ENCODE peak calls at places on chromosomes 16 and 17, in five cellular contexts. One of them, this sample, is unnamed.

GRCh38 chr17:82153295-82153691 is 55.3 kb upstream of the FASN start:
- DNase-seq in H1: no peak
- DNase-seq in IMR-90: no peak
- DNase-seq in H9: no peak
- DNase-seq in neuronal stem cell: no peak
- DNase-seq in this sample: peak

GRCh38 chr16:566475-567361 is at the start of gene NHLRC4:
- DNase-seq in IMR-90: peak
- DNase-seq in neuronal stem cell: no peak
- DNase-seq in H9: peak
- DNase-seq in H1: no peak
- DNase-seq in this sample: peak

GRCh38 chr16:1183235-1183907 is 30.5 kb downstream of the CACNA1H start:
- DNase-seq in H9: no peak
- DNase-seq in neuronal stem cell: no peak
- DNase-seq in H1: no peak
- DNase-seq in IMR-90: peak
- DNase-seq in this sample: no peak

GRCh38 chr17:78781339-78782304 is at the start of gene CYTH1:
- DNase-seq in H9: peak
- DNase-seq in H1: no peak
- DNase-seq in neuronal stem cell: peak
- DNase-seq in IMR-90: no peak
- DNase-seq in this sample: peak

GRCh38 chr17:17633310-17633709 is 41.8 kb upstream of the PEMT start:
- DNase-seq in H9: no peak
- DNase-seq in H1: no peak
- DNase-seq in neuronal stem cell: no peak
- DNase-seq in IMR-90: no peak
- DNase-seq in this sample: no peak

GRCh38 chr17:76726766-76727718 is at the start of gene METTL23:
- DNase-seq in IMR-90: peak
- DNase-seq in neuronal stem cell: peak
- DNase-seq in H1: no peak
- DNase-seq in H9: peak
- DNase-seq in this sample: peak

GRCh38 chr16:57268804-57269800 is 15.4 kb downstream of the PLLP start:
- DNase-seq in H9: no peak
- DNase-seq in H1: no peak
- DNase-seq in neuronal stem cell: no peak
- DNase-seq in IMR-90: peak
- DNase-seq in this sample: peak

GRCh38 chr16:57276596-57276995 is 7.9 kb downstream of the PLLP start:
- DNase-seq in neuronal stem cell: no peak
- DNase-seq in IMR-90: no peak
- DNase-seq in H9: no peak
- DNase-seq in H1: no peak
- DNase-seq in this sample: no peak

GRCh38 chr17:56434610-56435009 is 158.9 kb upstream of the NOG start:
- DNase-seq in H9: no peak
- DNase-seq in IMR-90: no peak
- DNase-seq in neuronal stem cell: no peak
- DNase-seq in H1: no peak
- DNase-seq in this sample: peak

GRCh38 chr16:77410449-77410848 is 24.4 kb downstream of the ADAMTS18 start:
- DNase-seq in H9: no peak
- DNase-seq in IMR-90: no peak
- DNase-seq in neuronal stem cell: no peak
- DNase-seq in H1: no peak
- DNase-seq in this sample: no peak

GRCh38 chr16:89909777-89910716 is 8.6 kb upstream of the MC1R start:
- DNase-seq in H9: peak
- DNase-seq in IMR-90: peak
- DNase-seq in neuronal stem cell: peak
- DNase-seq in H1: no peak
- DNase-seq in this sample: peak

GRCh38 chr16:22358000-22358399 is 16.4 kb downstream of the CDR2 start:
- DNase-seq in IMR-90: no peak
- DNase-seq in H1: no peak
- DNase-seq in H9: no peak
- DNase-seq in neuronal stem cell: no peak
- DNase-seq in this sample: no peak

GRCh38 chr17:78524870-78525510 is 52.2 kb downstream of the DNAH17 start:
- DNase-seq in H1: no peak
- DNase-seq in neuronal stem cell: no peak
- DNase-seq in IMR-90: no peak
- DNase-seq in H9: no peak
- DNase-seq in this sample: no peak

GRCh38 chr17:73782641-73783381 is 138.6 kb upstream of the SDK2 start:
- DNase-seq in H9: peak
- DNase-seq in H1: no peak
- DNase-seq in neuronal stem cell: no peak
- DNase-seq in IMR-90: no peak
- DNase-seq in this sample: peak

GRCh38 chr17:50072130-50072529 is 16.2 kb downstream of the ITGA3 start:
- DNase-seq in H1: no peak
- DNase-seq in IMR-90: no peak
- DNase-seq in neuronal stem cell: no peak
- DNase-seq in H9: no peak
- DNase-seq in this sample: no peak

GRCh38 chr16:68065716-68066305 is 19.4 kb upstream of the NFATC3 start:
- DNase-seq in H9: no peak
- DNase-seq in H1: no peak
- DNase-seq in neuronal stem cell: no peak
- DNase-seq in IMR-90: peak
- DNase-seq in this sample: peak

GRCh38 chr17:66817750-66818149 is 17.2 kb upstream of the CACNG5 start:
- DNase-seq in IMR-90: no peak
- DNase-seq in neuronal stem cell: no peak
- DNase-seq in H9: no peak
- DNase-seq in H1: no peak
- DNase-seq in this sample: no peak

GRCh38 chr17:43454888-43455287 is 28.9 kb upstream of the DHX8 start:
- DNase-seq in H9: no peak
- DNase-seq in H1: no peak
- DNase-seq in IMR-90: no peak
- DNase-seq in neuronal stem cell: no peak
- DNase-seq in this sample: no peak

GRCh38 chr16:709651-710499 is 4.3 kb upstream of the FBXL16 start:
- DNase-seq in H1: no peak
- DNase-seq in neuronal stem cell: peak
- DNase-seq in H9: peak
- DNase-seq in IMR-90: peak
- DNase-seq in this sample: peak

GRCh38 chr16:86306046-86306644 is 204.2 kb upstream of the FOXF1 start:
- DNase-seq in H1: no peak
- DNase-seq in neuronal stem cell: no peak
- DNase-seq in IMR-90: peak
- DNase-seq in H9: no peak
- DNase-seq in this sample: no peak

GRCh38 chr17:43789482-43789881 is 9.2 kb downstream of the CFAP97D1 start:
- DNase-seq in H1: no peak
- DNase-seq in neuronal stem cell: no peak
- DNase-seq in IMR-90: no peak
- DNase-seq in H9: no peak
- DNase-seq in this sample: no peak

GRCh38 chr17:82933911-82934310 is 94.1 kb upstream of the ZNF750 start:
- DNase-seq in neuronal stem cell: no peak
- DNase-seq in H9: no peak
- DNase-seq in IMR-90: no peak
- DNase-seq in H1: no peak
- DNase-seq in this sample: no peak

GRCh38 chr17:82128287-82128686 is 30.3 kb upstream of the FASN start:
- DNase-seq in neuronal stem cell: no peak
- DNase-seq in H9: no peak
- DNase-seq in IMR-90: no peak
- DNase-seq in H1: no peak
- DNase-seq in this sample: no peak

GRCh38 chr17:79182176-79183160 is 107.8 kb downstream of the ENGASE start:
- DNase-seq in neuronal stem cell: no peak
- DNase-seq in H1: no peak
- DNase-seq in H9: no peak
- DNase-seq in IMR-90: no peak
- DNase-seq in this sample: no peak

GRCh38 chr16:14069818-14070217 is 1.3 kb upstream of the MRTFB start:
- DNase-seq in H1: no peak
- DNase-seq in H9: no peak
- DNase-seq in IMR-90: no peak
- DNase-seq in neuronal stem cell: no peak
- DNase-seq in this sample: no peak

DNA sequence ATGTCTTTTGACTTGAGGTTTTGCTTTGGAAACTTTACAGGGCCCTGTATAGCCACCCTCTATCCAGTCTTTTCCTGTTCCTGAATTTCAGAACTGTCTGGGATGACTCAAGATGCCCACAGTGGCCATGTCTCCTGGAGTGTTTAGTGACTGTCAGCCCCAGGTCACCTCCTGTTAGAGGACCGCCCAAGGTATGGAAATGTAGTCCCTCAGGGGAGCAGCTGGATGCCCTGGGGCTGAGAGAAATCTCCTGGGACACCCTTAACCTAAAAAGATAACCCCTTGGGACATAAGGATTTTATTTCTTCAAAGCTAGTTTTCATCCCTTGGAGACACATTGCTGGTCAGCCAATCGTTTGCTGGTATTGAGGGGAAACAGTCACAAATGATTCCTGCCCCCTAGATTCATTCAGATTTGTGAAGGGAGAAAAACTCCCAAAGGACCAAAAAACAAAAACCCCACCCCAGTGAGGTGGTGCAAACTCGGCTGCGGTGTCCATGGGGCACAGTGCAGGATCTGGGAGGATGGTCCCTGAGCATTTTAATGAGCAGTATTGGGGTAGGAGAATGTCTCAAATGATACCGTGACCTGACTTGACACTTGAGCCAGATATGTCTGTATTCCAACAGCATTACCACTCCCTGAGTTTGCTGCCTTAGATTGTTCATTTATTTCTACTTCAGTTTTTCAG is 1.7 kb downstream of the ZNF267 start:
- DNase-seq in neuronal stem cell: no peak
- DNase-seq in IMR-90: peak
- DNase-seq in H9: no peak
- DNase-seq in H1: no peak
- DNase-seq in this sample: peak
- H3K27ac ChIP-seq in neuronal stem cell: no peak
- H3K27ac ChIP-seq in IMR-90: no peak
- H3K27ac ChIP-seq in H9: no peak
- H3K27ac ChIP-seq in H1: no peak
- H3K27ac ChIP-seq in this sample: no peak

DNA sequence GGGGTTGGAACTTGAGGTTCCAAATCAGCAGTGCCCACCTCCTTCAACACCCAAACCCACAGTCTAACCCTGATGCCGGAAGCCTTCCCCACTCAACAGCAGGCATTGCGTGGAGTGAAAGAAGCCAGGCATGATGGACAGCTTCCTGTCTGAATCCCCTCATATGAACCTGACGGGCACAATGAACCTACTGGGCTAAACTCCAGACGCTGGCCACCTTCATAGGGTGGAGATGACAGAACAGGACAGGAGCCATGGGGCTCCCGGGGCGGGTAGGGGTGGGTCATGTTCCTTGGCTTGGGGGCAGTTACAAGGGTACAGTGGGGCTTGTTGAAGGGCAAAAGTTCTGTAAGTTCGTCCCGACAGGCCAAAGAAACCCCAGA is 460 bp upstream of the HSBP1 start:
- DNase-seq in H9: no peak
- DNase-seq in neuronal stem cell: no peak
- DNase-seq in IMR-90: no peak
- DNase-seq in H1: no peak
- DNase-seq in this sample: no peak
- H2AK5ac ChIP-seq in H9: no peak
- H2AK5ac ChIP-seq in neuronal stem cell: no peak
- H2AK5ac ChIP-seq in IMR-90: peak
- H2AK5ac ChIP-seq in H1: peak
- H2AK5ac ChIP-seq in this sample: no peak

GRCh38 chr17:36948717-36949460 is at the start of gene AATF:
- DNase-seq in neuronal stem cell: peak
- DNase-seq in H1: peak
- DNase-seq in IMR-90: peak
- DNase-seq in H9: peak
- DNase-seq in this sample: peak
- H4K91ac ChIP-seq in neuronal stem cell: no peak
- H4K91ac ChIP-seq in H1: peak
- H4K91ac ChIP-seq in IMR-90: peak
- H4K91ac ChIP-seq in H9: no peak
- H4K91ac ChIP-seq in this sample: peak

DNA sequence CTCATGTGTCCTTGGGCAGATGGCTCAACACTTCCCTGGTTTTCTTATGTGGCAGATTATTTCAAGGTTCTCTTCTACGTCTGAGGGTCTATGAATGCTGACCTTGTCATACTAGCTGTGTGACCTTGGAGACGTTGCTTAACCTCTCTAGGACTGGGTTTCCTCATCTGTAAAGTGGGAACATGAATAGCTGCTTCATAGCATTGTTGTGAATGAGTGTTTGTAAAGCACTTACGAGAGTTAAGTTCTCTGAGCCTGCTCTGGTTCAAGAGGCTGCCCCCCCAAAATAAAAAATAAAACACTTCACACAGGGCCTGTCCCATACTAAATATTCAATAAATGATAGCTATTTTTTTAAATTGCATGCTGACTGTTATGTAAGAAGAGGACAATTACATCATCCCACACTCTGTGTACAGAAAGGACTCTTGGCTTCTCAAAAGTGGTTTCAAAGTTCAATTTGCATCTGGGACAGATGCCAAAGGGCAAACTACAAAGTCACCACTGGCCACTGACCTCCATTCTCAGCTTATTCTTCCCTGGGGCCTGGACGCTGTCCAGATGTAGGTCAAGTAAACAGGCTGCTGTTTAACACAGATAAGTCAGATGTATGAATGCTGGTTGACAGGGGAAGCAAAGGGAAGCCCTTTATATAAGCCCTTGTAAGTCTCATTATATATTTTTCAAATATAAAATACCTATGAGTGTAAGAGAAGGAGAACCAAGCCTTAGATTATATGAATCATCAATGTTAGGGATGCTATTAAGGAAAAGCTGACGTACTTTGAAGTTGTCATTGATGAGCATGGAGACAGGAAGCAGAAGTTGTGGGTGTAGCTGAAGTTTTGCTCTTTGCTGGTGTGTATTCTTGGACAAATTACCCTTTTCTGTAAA is 15.4 kb upstream of the NDEL1 start:
- DNase-seq in neuronal stem cell: no peak
- DNase-seq in IMR-90: peak
- DNase-seq in H9: no peak
- DNase-seq in H1: no peak
- DNase-seq in this sample: peak
- H3K27ac ChIP-seq in neuronal stem cell: no peak
- H3K27ac ChIP-seq in IMR-90: no peak
- H3K27ac ChIP-seq in H9: no peak
- H3K27ac ChIP-seq in H1: no peak
- H3K27ac ChIP-seq in this sample: no peak